ENCODE peak calls at places on chromosomes 16 and 17, in four cellular contexts. K is T-helper 17 cell; P is astrocyte of the hippocampus; U is stimulated activated naive CD4-positive, alpha-beta T cell. N is an unnamed sample.

GRCh38 chr17:15466131-15466530 is 1.3 kb downstream of the CDRT4 start:
- DNase-seq in K (no peak), P (no peak), U (no peak), N (no peak)

GRCh38 chr16:79839851-79840321 is 239.3 kb upstream of the MAF start:
- DNase-seq in K (no peak), P (no peak), U (no peak), N (no peak)

GRCh38 chr16:70476272-70477020 is 22.1 kb downstream of the FCSK start:
- DNase-seq in K (no peak), P (peak), U (no peak), N (no peak)

GRCh38 chr17:1108560-1108809 is 71.3 kb downstream of the ABR start:
- DNase-seq in K (no peak), P (peak), U (no peak), N (no peak)

GRCh38 chr17:75295220-75296158 is 6.3 kb upstream of the SLC25A19 start:
- DNase-seq in K (no peak), P (no peak), U (no peak), N (no peak)

GRCh38 chr16:51267676-51268075 is 116.6 kb upstream of the SALL1 start:
- DNase-seq in K (no peak), P (no peak), U (no peak), N (no peak)

GRCh38 chr16:15907863-15908478 is 19.6 kb upstream of the CEP20 start:
- DNase-seq in K (no peak), P (no peak), U (no peak), N (no peak)

GRCh38 chr16:30837904-30838303 is 50.9 kb upstream of the ZNF629 start:
- DNase-seq in K (no peak), P (peak), U (no peak), N (no peak)

GRCh38 chr17:68290268-68290954 is 516 bp downstream of the SLC16A6 start:
- DNase-seq in K (peak), P (peak), U (peak), N (peak)

GRCh38 chr16:47732122-47732805 is 271.1 kb downstream of the PHKB start:
- DNase-seq in K (no peak), P (peak), U (no peak), N (no peak)

GRCh38 chr16:74774223-74775139 is at the start of gene FA2H:
- DNase-seq in K (peak), P (peak), U (peak), N (peak)

GRCh38 chr17:63993368-63993990 is 4.7 kb upstream of the PRR29 start:
- DNase-seq in K (no peak), P (no peak), U (peak), N (no peak)

GRCh38 chr17:38341035-38341721 is 2.6 kb downstream of the GPR179 start:
- DNase-seq in K (no peak), P (peak), U (no peak), N (no peak)

GRCh38 chr17:11997147-11997971 is at the start of gene ZNF18:
- DNase-seq in K (peak), P (peak), U (peak), N (peak)

GRCh38 chr17:53655591-53655990 is 167.1 kb upstream of the KIF2B start:
- DNase-seq in K (no peak), P (peak), U (no peak), N (no peak)

GRCh38 chr16:12811441-12812198 is 7.9 kb upstream of the CPPED1 start:
- DNase-seq in K (no peak), P (peak), U (no peak), N (no peak)

GRCh38 chr17:74779948-74780400 is 3.8 kb upstream of the NAT9 start:
- DNase-seq in K (no peak), P (no peak), U (peak), N (peak)

GRCh38 chr17:49260011-49260921 is 29.7 kb upstream of the PHOSPHO1 start:
- DNase-seq in K (peak), P (peak), U (peak), N (peak)

GRCh38 chr16:58628845-58629680 is 563 bp downstream of the CNOT1 start:
- DNase-seq in K (peak), P (peak), U (peak), N (peak)

GRCh38 chr17:44915321-44915726 is at the start of gene GFAP:
- DNase-seq in K (no peak), P (no peak), U (no peak), N (no peak)

GRCh38 chr16:88618182-88618955 is 20.0 kb upstream of the IL17C start:
- DNase-seq in K (no peak), P (no peak), U (no peak), N (no peak)

GRCh38 chr17:51118330-51119195 is 2.1 kb downstream of the SPAG9 start:
- DNase-seq in K (no peak), P (no peak), U (peak), N (no peak)

GRCh38 chr17:8222380-8222629 is 11.9 kb upstream of the AURKB start:
- DNase-seq in K (no peak), P (no peak), U (no peak), N (no peak)

GRCh38 chr16:31467151-31467550 is 4.8 kb upstream of the TGFB1I1 start:
- DNase-seq in K (no peak), P (no peak), U (no peak), N (no peak)

GRCh38 chr16:54291107-54291980 is 4.8 kb upstream of the IRX3 start:
- DNase-seq in K (no peak), P (peak), U (no peak), N (no peak)

GRCh38 chr17:4559139-4559791 is 1.1 kb downstream of the GGT6 start:
- DNase-seq in K (no peak), P (no peak), U (no peak), N (no peak)

GRCh38 chr17:22310717-22311686 is 618.7 kb downstream of the KCNJ18 start:
- DNase-seq in K (no peak), P (no peak), U (no peak), N (no peak)

GRCh38 chr16:75789237-75789636 is 62.9 kb upstream of the CPHXL start:
- DNase-seq in K (no peak), P (peak), U (peak), N (no peak)

GRCh38 chr17:9522074-9522473 is 53.5 kb downstream of the STX8 start:
- DNase-seq in K (no peak), P (peak), U (peak), N (no peak)

GRCh38 chr16:28521436-28521835 is 14.8 kb upstream of the IL27 start:
- DNase-seq in K (no peak), P (no peak), U (no peak), N (no peak)

GRCh38 chr17:76252040-76252954 is 12.0 kb upstream of the RNF157 start:
- DNase-seq in K (no peak), P (no peak), U (peak), N (no peak)

GRCh38 chr17:1769826-1770477 is 8.1 kb downstream of the SERPINF1 start:
- DNase-seq in K (no peak), P (no peak), U (no peak), N (no peak)

N was measured in T follicular helper cell.